ENCODE peak calls at places on chromosomes 5 and 9, in four cellular contexts. G is IMR-90, Y is H9, X is H1. U is an unnamed sample.

GRCh38 chr5:59251627-59252026 is 641.9 kb downstream of the PDE4D start:
- DNase-seq in G (no peak), Y (no peak), X (no peak), U (no peak)

GRCh38 chr5:165495829-165496380 is 1990.5 kb downstream of the MAT2B start:
- DNase-seq in G (peak; percentile 22), Y (no peak), X (no peak), U (no peak)

GRCh38 chr9:27165670-27166069 is 56.6 kb downstream of the TEK start:
- DNase-seq in G (no peak), Y (peak; percentile 58), X (peak; percentile 56), U (peak; percentile 66)

GRCh38 chr5:912356-913091 is 19.8 kb downstream of the TRIP13 start:
- DNase-seq in G (peak; percentile 96), Y (no peak), X (no peak), U (peak; percentile 70)

GRCh38 chr5:140628711-140629110 is 4.3 kb downstream of the CD14 start:
- DNase-seq in G (no peak), Y (no peak), X (no peak), U (no peak)

GRCh38 chr9:21570643-21571275 is 88.6 kb upstream of the IFNE start:
- DNase-seq in G (no peak), Y (no peak), X (no peak), U (no peak)

GRCh38 chr9:111287127-111287526 is 42.9 kb downstream of the OR2K2 start:
- DNase-seq in G (peak; percentile 82), Y (no peak), X (no peak), U (peak; percentile 87)

GRCh38 chr5:14167211-14167845 is 24.2 kb downstream of the TRIO start:
- DNase-seq in G (peak; percentile 70), Y (no peak), X (no peak), U (no peak)

GRCh38 chr5:14723648-14724231 is 59.2 kb downstream of the OTULIN start:
- DNase-seq in G (no peak), Y (no peak), X (no peak), U (no peak)

GRCh38 chr5:1895771-1896420 is 13.2 kb upstream of the IRX4 start:
- DNase-seq in G (no peak), Y (no peak), X (no peak), U (no peak)

GRCh38 chr5:156473271-156473935 is 146.4 kb downstream of the SGCD start:
- DNase-seq in G (peak; percentile 66), Y (no peak), X (no peak), U (no peak)

GRCh38 chr9:112571624-112572341 is 85.2 kb downstream of the KIAA1958 start:
- DNase-seq in G (no peak), Y (no peak), X (no peak), U (no peak)
- H3K27ac ChIP-seq in G (no peak overlapping the region), Y (no peak overlapping the region), X (no peak overlapping the region), U (no peak overlapping the region)

GRCh38 chr5:149429839-149430721 is 51.0 kb upstream of the IL17B start:
- DNase-seq in G (no peak), Y (peak; percentile 75), X (peak; percentile 74), U (peak; percentile 95)
- H4K5ac ChIP-seq in G (no peak overlapping the region), Y (no peak overlapping the region), X (no peak overlapping the region), U (peak overlapping the region; percentile 79)

GRCh38 chr9:134295101-134295745 is 31.0 kb upstream of the RXRA start:
- DNase-seq in G (no peak), Y (no peak), X (no peak), U (peak; percentile 55)

GRCh38 chr9:134293031-134293521 is 33.2 kb upstream of the RXRA start:
- DNase-seq in G (no peak), Y (no peak), X (no peak), U (no peak)

GRCh38 chr9:134295746-134296250 is 30.5 kb upstream of the RXRA start:
- DNase-seq in G (no peak), Y (no peak), X (no peak), U (no peak)

GRCh38 chr9:134293576-134294227 is 32.6 kb upstream of the RXRA start:
- DNase-seq in G (no peak), Y (no peak), X (no peak), U (no peak)

GRCh38 chr9:134294228-134295071 is 31.8 kb upstream of the RXRA start:
- DNase-seq in G (no peak), Y (no peak), X (no peak), U (no peak)
- H3K27ac ChIP-seq in G (no peak overlapping the region), Y (no peak overlapping the region), X (no peak overlapping the region), U (no peak overlapping the region)

GRCh38 chr5:35987776-35988175 is 3.4 kb downstream of the UGT3A1 start:
- DNase-seq in G (no peak), Y (no peak), X (no peak), U (no peak)
- H4K5ac ChIP-seq in G (no peak overlapping the region), Y (no peak overlapping the region), X (no peak overlapping the region), U (no peak overlapping the region)

GRCh38 chr5:39520232-39520572 is 95.4 kb upstream of the DAB2 start:
- DNase-seq in G (peak; percentile 95), Y (no peak), X (no peak), U (no peak)
- H3K27ac ChIP-seq in G (peak overlapping the region; percentile 83), Y (no peak overlapping the region), X (no peak overlapping the region), U (no peak overlapping the region)

GRCh38 chr5:75620184-75620959 is 9.1 kb downstream of the ANKDD1B start:
- DNase-seq in G (no peak), Y (no peak), X (no peak), U (no peak)

GRCh38 chr5:75626959-75627358 is 15.7 kb downstream of the ANKDD1B start:
- DNase-seq in G (no peak), Y (no peak), X (no peak), U (no peak)

GRCh38 chr5:75622564-75622963 is 11.3 kb downstream of the ANKDD1B start:
- DNase-seq in G (peak; percentile 18), Y (no peak), X (no peak), U (no peak)

GRCh38 chr5:75617746-75618352 is 6.6 kb downstream of the ANKDD1B start:
- DNase-seq in G (no peak), Y (no peak), X (no peak), U (no peak)

DNA sequence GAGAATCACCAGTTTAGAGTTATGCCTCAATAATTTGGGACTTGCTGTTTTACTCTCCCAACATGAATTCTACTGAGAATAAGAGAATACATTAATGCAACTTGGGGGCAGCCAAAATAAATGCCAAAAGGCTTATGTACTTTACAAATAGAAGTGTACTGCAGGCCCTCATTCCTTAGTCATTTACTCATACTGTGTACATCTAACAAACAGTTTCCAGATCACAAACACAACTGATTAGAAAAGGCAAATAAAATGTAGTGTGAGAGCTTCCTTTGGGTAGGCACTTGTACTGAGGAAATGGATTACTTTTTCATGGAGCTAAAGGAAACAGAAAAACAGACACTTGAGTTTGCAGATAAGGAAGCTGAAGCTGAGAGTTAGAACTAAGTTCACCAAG is 12.6 kb downstream of the ANKDD1B start:
- DNase-seq in G (peak; percentile 41), Y (no peak), X (no peak), U (no peak)
- H4K5ac ChIP-seq in G (no peak overlapping the region), Y (no peak overlapping the region), X (no peak overlapping the region), U (no peak overlapping the region)

GRCh38 chr9:35470894-35471293 is 19.0 kb upstream of the RUSC2 start:
- DNase-seq in G (peak; percentile 87), Y (no peak), X (no peak), U (no peak)
- H3K27ac ChIP-seq in G (peak overlapping the region; percentile 58), Y (no peak overlapping the region), X (no peak overlapping the region), U (no peak overlapping the region)

GRCh38 chr9:136212345-136212950 is 7.5 kb upstream of the LHX3 start:
- DNase-seq in G (no peak), Y (no peak), X (no peak), U (no peak)
- H4K5ac ChIP-seq in G (no peak overlapping the region), Y (no peak overlapping the region), X (no peak overlapping the region), U (no peak overlapping the region)

GRCh38 chr9:32918628-32919027 is 82.8 kb downstream of the APTX start:
- DNase-seq in G (no peak), Y (no peak), X (no peak), U (peak; percentile 15)

DNA sequence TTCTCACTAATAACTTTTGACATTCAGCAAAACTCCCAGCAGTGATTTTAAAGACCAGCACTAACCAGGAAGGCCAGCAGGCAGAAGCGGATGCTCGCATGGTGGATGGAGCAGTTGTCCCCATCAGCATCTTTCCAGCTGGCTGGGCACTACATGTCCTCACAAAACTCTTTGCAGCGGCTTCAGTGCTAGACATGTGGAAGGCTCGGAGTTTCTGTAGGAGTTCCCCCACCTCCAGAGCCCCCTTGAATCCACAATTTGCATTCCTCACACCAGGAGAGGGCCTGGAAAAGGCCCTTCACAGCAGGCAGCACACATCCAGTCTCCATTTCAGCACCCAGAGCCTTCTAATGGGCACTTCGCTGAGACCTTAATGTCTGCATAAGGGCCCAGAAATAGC is 85.6 kb downstream of the APTX start:
- DNase-seq in G (no peak), Y (no peak), X (no peak), U (peak; percentile 62)
- H3K27ac ChIP-seq in G (no peak overlapping the region), Y (no peak overlapping the region), X (no peak overlapping the region), U (no peak overlapping the region)

U was measured in mesendoderm.